ENCODE peak calls at places on chromosomes 4 and X, in five cellular contexts. Y, U, T, G and K are unnamed samples.

GRCh38 chr4:175947117-175947722 is 118.4 kb upstream of the WDR17 start:
- DNase-seq in Y (no peak), G (peak), T (no peak), U (no peak), K (no peak)

GRCh38 chr4:142126890-142127497 is 490.6 kb downstream of the IL15 start:
- DNase-seq in Y (peak), T (peak), U (peak), G (peak), K (peak)

GRCh38 chr4:24248674-24249644 is 335.4 kb downstream of the DHX15 start:
- DNase-seq in T (no peak), Y (no peak), U (no peak), G (no peak), K (no peak)

GRCh38 chr4:95672811-95673210 is 124.0 kb upstream of the UNC5C start:
- DNase-seq in Y (no peak), T (no peak), G (no peak), U (no peak), K (no peak)

GRCh38 chr4:151772322-151772721 is 11.5 kb upstream of the GATB start:
- DNase-seq in U (no peak), Y (no peak), T (no peak), G (no peak), K (no peak)

GRCh38 chrX:45842916-45843315 is 642.2 kb upstream of the DIPK2B start:
- DNase-seq in G (peak), Y (no peak), T (no peak), U (no peak), K (no peak)

GRCh38 chrX:9785252-9785943 is 831 bp upstream of the SHROOM2 start:
- DNase-seq in T (no peak), U (no peak), Y (no peak), G (no peak), K (no peak)

GRCh38 chrX:129759576-129760061 is 20.1 kb upstream of the SASH3 start:
- DNase-seq in T (peak), U (no peak), G (peak), Y (peak), K (peak)

GRCh38 chr4:125187621-125188176 is 127.1 kb upstream of the FAT4 start:
- DNase-seq in T (no peak), Y (no peak), G (peak), U (no peak), K (no peak)

GRCh38 chr4:48570646-48571220 is 80.7 kb downstream of the ZAR1 start:
- DNase-seq in U (no peak), G (peak), Y (no peak), T (no peak), K (no peak)

GRCh38 chr4:165464813-165465381 is 86.1 kb downstream of the CPE start:
- DNase-seq in U (no peak), G (peak), Y (no peak), T (no peak), K (no peak)

GRCh38 chrX:129957241-129958099 is 25.0 kb upstream of the BCORL1 start:
- DNase-seq in U (no peak), G (peak), Y (peak), T (no peak), K (no peak)

GRCh38 chr4:134202557-134202956 is 968 bp upstream of the PABPC4L start:
- DNase-seq in G (peak), T (no peak), Y (no peak), U (no peak), K (no peak)

GRCh38 chr4:73976716-73977115 is 5.1 kb downstream of the PF4 start:
- DNase-seq in Y (no peak), G (no peak), U (no peak), T (no peak), K (no peak)

GRCh38 chr4:185115827-185116232 is 27.2 kb upstream of the SLC25A4 start:
- DNase-seq in U (no peak), Y (no peak), G (peak), T (no peak), K (no peak)

GRCh38 chr4:15894923-15895411 is 43.6 kb downstream of the FGFBP1 start:
- DNase-seq in G (peak), Y (no peak), T (no peak), U (no peak), K (no peak)

GRCh38 chrX:54182864-54183613 is at the start of gene FAM120C:
- DNase-seq in Y (peak), G (peak), U (peak), T (peak), K (peak)